ENCODE peak calls at places on chromosomes 6 and 20, in seven cellular contexts. D is CD8-positive, alpha-beta T cell; T is tibial artery; Y is cardiac muscle cell; A is stomach; P is GM23248; O is astrocyte. M is an unnamed sample.

GRCh38 chr20:46606817-46607190 is 44.5 kb downstream of the SLC13A3 start:
- DNase-seq in D (no peak), T (no peak), Y (no peak), A (no peak), P (no peak), O (no peak), M (no peak)

GRCh38 chr20:64232794-64233193 is 22.8 kb upstream of the PCMTD2 start:
- DNase-seq in D (no peak), T (no peak), Y (no peak), A (no peak), P (peak; percentile 30), O (no peak), M (no peak)

GRCh38 chr20:23583526-23583925 is 15.2 kb upstream of the CST9L start:
- DNase-seq in D (no peak), T (no peak), Y (no peak), A (no peak), P (no peak), O (no peak), M (no peak)

GRCh38 chr6:134007077-134007476 is 45.3 kb downstream of the SLC2A12 start:
- DNase-seq in D (no peak), T (no peak), Y (no peak), A (peak; percentile 93), P (no peak), O (no peak), M (no peak)

GRCh38 chr6:116221067-116221466 is 32.8 kb downstream of the TSPYL4 start:
- DNase-seq in D (no peak), T (no peak), Y (peak; percentile 55), A (no peak), P (peak; percentile 70), O (peak; percentile 22), M (no peak)

GRCh38 chr6:27553123-27553904 is 80.4 kb upstream of the ZNF184 start:
- DNase-seq in D (no peak), T (no peak), Y (peak; percentile 31), A (no peak), P (peak; percentile 14), O (peak; percentile 31), M (no peak)

GRCh38 chr20:36454664-36455427 is 86.5 kb upstream of the MYL9 start:
- DNase-seq in D (no peak), T (no peak), Y (no peak), A (peak; percentile 45), P (peak; percentile 17), O (no peak), M (no peak)

GRCh38 chr6:14060971-14061370 is 56.6 kb upstream of the CD83 start:
- DNase-seq in D (no peak), T (no peak), Y (no peak), A (no peak), P (no peak), O (no peak), M (no peak)

GRCh38 chr6:30615958-30616810 is 859 bp downstream of the PPP1R10 start:
- DNase-seq in D (peak; percentile 33), T (no peak), Y (peak; percentile 56), A (no peak), P (peak; percentile 62), O (no peak), M (no peak)

GRCh38 chr20:43825635-43826034 is 89.0 kb upstream of the TOX2 start:
- DNase-seq in D (no peak), T (no peak), Y (no peak), A (no peak), P (no peak), O (no peak), M (no peak)

GRCh38 chr6:166032366-166033171 is 135.1 kb downstream of the TBXT start:
- DNase-seq in D (no peak), T (no peak), Y (peak; percentile 98), A (no peak), P (peak; percentile 90), O (peak; percentile 81), M (no peak)

GRCh38 chr20:4082406-4083102 is 67.2 kb upstream of the RNF24 start:
- DNase-seq in D (peak; percentile 49), T (no peak), Y (peak; percentile 93), A (no peak), P (peak; percentile 60), O (peak; percentile 81), M (no peak)

GRCh38 chr6:4281341-4282293 is 146.2 kb upstream of the ECI2 start:
- DNase-seq in D (no peak), T (no peak), Y (peak; percentile 29), A (peak; percentile 56), P (peak; percentile 51), O (peak; percentile 72), M (no peak)

GRCh38 chr6:73394577-73395354 is at the start of gene DDX43:
- DNase-seq in D (peak; percentile 46), T (peak; percentile 69), Y (peak; percentile 82), A (no peak), P (peak; percentile 58), O (peak; percentile 53), M (no peak)

GRCh38 chr6:48101277-48101676 is 9.7 kb downstream of the PTCHD4 start:
- DNase-seq in D (no peak), T (no peak), Y (no peak), A (no peak), P (peak; percentile 48), O (no peak), M (no peak)

GRCh38 chr6:9412951-9413559 is 977.7 kb upstream of the SLC35B3 start:
- DNase-seq in D (no peak), T (no peak), Y (peak; percentile 12), A (peak; percentile 36), P (peak; percentile 40), O (no peak), M (no peak)

GRCh38 chr6:24323632-24324337 is 34.1 kb downstream of the DCDC2 start:
- DNase-seq in D (no peak), T (no peak), Y (peak; percentile 37), A (no peak), P (peak; percentile 23), O (peak; percentile 87), M (no peak)

GRCh38 chr6:11460837-11461661 is 76.5 kb upstream of the TMEM170B start:
- DNase-seq in D (no peak), T (no peak), Y (no peak), A (no peak), P (no peak), O (no peak), M (no peak)

GRCh38 chr6:32424584-32424983 is 15.1 kb upstream of the HLA-DRA start:
- DNase-seq in D (no peak), T (no peak), Y (no peak), A (no peak), P (peak; percentile 27), O (no peak), M (no peak)

GRCh38 chr6:111984516-111985201 is 69.2 kb upstream of the CCN6 start:
- DNase-seq in D (no peak), T (no peak), Y (no peak), A (no peak), P (no peak), O (no peak), M (no peak)

GRCh38 chr20:10626896-10627295 is 46.9 kb downstream of the JAG1 start:
- DNase-seq in D (no peak), T (no peak), Y (peak; percentile 78), A (no peak), P (no peak), O (no peak), M (no peak)

GRCh38 chr6:41529970-41530369 is 16.2 kb upstream of the FOXP4 start:
- DNase-seq in D (no peak), T (no peak), Y (no peak), A (no peak), P (no peak), O (no peak), M (no peak)

GRCh38 chr6:73585566-73586415 is 65.0 kb upstream of the EEF1A1 start:
- DNase-seq in D (peak; percentile 35), T (peak; percentile 70), Y (peak; percentile 84), A (peak; percentile 44), P (peak; percentile 88), O (peak; percentile 78), M (no peak)

GRCh38 chr20:32454164-32455145 is 96.3 kb downstream of the ASXL1 start:
- DNase-seq in D (no peak), T (no peak), Y (no peak), A (no peak), P (no peak), O (no peak), M (no peak)
- H3K36me3 ChIP-seq in D (peaks cover 45% of the 10 kb centered on the region), T (no peaks in the 10 kb centered on the region), Y (peaks cover 26% of the 10 kb centered on the region), A (peaks cover 69% of the 10 kb centered on the region), P (no peaks in the 10 kb centered on the region), O (peaks cover 14% of the 10 kb centered on the region), M (no peaks in the 10 kb centered on the region)

DNA sequence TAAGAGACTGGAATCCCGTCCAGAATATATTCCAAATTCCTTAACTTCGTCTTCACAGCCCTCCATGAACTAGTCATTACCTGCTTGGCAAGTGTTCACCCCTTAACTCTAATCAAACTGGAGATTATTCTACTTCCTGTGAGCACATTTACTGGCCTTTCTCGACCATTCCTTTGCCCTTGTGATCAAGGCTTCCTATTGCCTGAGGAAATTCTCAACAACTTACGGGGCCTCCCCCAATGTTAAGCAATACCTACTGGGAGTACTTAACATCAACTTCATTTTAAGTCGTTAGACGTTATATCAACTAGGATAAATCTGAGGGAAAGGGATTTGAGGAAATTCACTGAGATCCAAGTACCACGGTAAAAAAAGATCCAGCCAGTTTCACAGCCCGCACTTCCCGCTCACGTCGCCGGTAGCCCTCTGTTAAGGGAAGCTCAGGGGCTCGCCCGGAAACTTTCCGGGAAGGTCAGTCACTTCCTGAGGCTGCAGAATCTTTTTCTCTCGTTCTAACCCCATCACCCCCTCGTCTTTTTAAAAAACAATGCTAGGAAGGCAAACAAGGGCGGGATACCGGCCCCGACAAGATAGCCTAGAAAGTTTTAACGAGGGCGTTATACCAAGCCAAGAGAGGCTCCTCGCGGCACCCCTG is 859 bp downstream of the EIF2S2 start:
- DNase-seq in D (peak; percentile 18), T (peak; percentile 37), Y (peak; percentile 87), A (no peak), P (peak; percentile 79), O (peak; percentile 71), M (no peak)
- H3K4me3 ChIP-seq in D (peak overlapping the region; percentile 81), T (peak overlapping the region; percentile 87), Y (peak overlapping the region; percentile 61), A (peak overlapping the region; percentile 98), P (peak overlapping the region; percentile 94), O (peak overlapping the region; percentile 91), M (peak overlapping the region; percentile 99)

DNA sequence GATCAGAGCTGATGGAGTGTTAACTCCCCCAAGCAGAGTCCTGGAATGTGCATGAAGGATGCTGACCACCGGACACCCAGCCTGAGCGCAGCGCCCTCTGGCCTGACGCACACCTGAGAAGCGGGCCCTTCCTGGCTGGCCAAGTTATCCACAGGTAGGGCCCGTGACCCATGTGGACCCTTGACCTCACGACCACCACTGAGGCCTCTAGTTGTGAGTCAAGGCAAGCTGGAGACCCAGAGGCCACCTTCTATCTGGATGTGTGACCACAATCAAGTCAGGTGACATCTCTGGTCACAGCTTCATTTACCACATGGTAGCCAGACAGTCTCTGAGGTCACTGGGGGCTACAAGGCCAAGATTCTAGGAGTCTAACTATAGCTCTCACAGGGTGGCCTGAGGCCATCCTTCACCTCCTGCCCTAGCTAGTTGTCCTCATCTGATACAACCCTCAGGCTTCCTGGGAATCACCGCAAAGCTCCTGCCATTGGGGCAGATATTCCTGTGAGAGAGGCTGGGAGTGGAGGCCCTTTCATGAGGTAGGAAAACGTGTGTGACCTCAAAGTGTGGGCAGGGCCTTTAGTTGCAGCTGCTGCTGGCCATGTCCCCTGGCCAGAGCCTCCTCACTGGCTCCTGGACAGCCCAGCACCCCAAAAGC is 53.1 kb downstream of the DSTN start:
- DNase-seq in D (no peak), T (peak; percentile 19), Y (no peak), A (no peak), P (no peak), O (no peak), M (no peak)
- H3K36me3 ChIP-seq in D (no peaks in the 10 kb centered on the region), T (peaks cover 57% of the 10 kb centered on the region), Y (peaks cover 35% of the 10 kb centered on the region), A (peaks cover 100% of the 10 kb centered on the region), P (peaks cover 47% of the 10 kb centered on the region), O (peaks cover 37% of the 10 kb centered on the region), M (no peaks in the 10 kb centered on the region)

GRCh38 chr6:37127961-37128862 is 41.7 kb upstream of the PIM1 start:
- DNase-seq in D (no peak), T (no peak), Y (peak; percentile 72), A (peak; percentile 56), P (peak; percentile 83), O (peak; percentile 73), M (no peak)
- H3K4me3 ChIP-seq in D (no peak overlapping the region), T (no peak overlapping the region), Y (no peak overlapping the region), A (no peak overlapping the region), P (no peak overlapping the region), O (no peak overlapping the region), M (no peak overlapping the region)